ENCODE peak calls at places on chromosomes 11 and 22, in eight cellular contexts. Q is transverse colon, I is lower lobe of right lung, V is stomach, W is upper lobe of left lung, Z is cardiac muscle cell, U is thoracic aorta, H is tibial artery. J is an unnamed sample. For H3K4me1, the result is how much of the 10 kb centered on the place peaks cover.

GRCh38 chr11:75161506-75161905 is 10.6 kb downstream of the SLCO2B1 start:
- DNase-seq in H (no peak), Q (no peak), I (no peak), W (no peak), U (no peak), V (no peak), Z (no peak), J (no peak)

GRCh38 chr22:36644333-36644757 is 59.2 kb downstream of the CACNG2 start:
- DNase-seq in V (no peak), U (no peak), Q (no peak), Z (peak), H (no peak), I (no peak), W (no peak), J (peak)

GRCh38 chr11:57900315-57900714 is 123.4 kb upstream of the OR9Q1 start:
- DNase-seq in Z (no peak), I (no peak), V (no peak), H (no peak), Q (peak), W (no peak), U (no peak), J (no peak)

GRCh38 chr11:42145311-42145710 is 685.9 kb upstream of the LRRC4C start:
- DNase-seq in U (no peak), H (no peak), V (no peak), W (no peak), Z (no peak), I (no peak), Q (no peak), J (no peak)

GRCh38 chr11:58391879-58392278 is 14.8 kb downstream of the OR5B3 start:
- DNase-seq in I (no peak), H (no peak), W (no peak), Q (no peak), Z (no peak), U (no peak), V (no peak), J (no peak)

GRCh38 chr11:62980133-62980760 is 4.5 kb downstream of the SLC22A6 start:
- DNase-seq in W (no peak), U (no peak), V (no peak), I (no peak), Z (peak), H (no peak), Q (no peak), J (no peak)

GRCh38 chr11:104570088-104570701 is 328.1 kb downstream of the CASP12 start:
- DNase-seq in Z (no peak), V (no peak), W (no peak), I (no peak), Q (no peak), U (no peak), H (no peak), J (no peak)

GRCh38 chr22:27984001-27984695 is 65.1 kb upstream of the PITPNB start:
- DNase-seq in W (no peak), Z (no peak), U (no peak), V (peak), I (no peak), H (peak), Q (no peak), J (no peak)

GRCh38 chr11:33116535-33116934 is 44.7 kb downstream of the CSTF3 start:
- DNase-seq in W (no peak), U (no peak), Z (no peak), H (no peak), Q (no peak), V (no peak), I (no peak), J (no peak)

GRCh38 chr11:116887909-116888556 is 50.6 kb upstream of the APOA1 start:
- DNase-seq in W (no peak), H (no peak), I (no peak), Q (no peak), V (no peak), U (no peak), Z (peak), J (no peak)

GRCh38 chr11:13699041-13699440 is 30.6 kb downstream of the FAR1 start:
- DNase-seq in W (no peak), V (no peak), Q (no peak), H (no peak), Z (no peak), I (no peak), U (no peak), J (no peak)

GRCh38 chr11:69200331-69201047 is 44.8 kb downstream of the SMIM38 start:
- DNase-seq in Z (no peak), V (no peak), U (no peak), Q (no peak), I (no peak), H (peak), W (no peak), J (no peak)

GRCh38 chr11:9384535-9385287 is at the start of gene IPO7:
- DNase-seq in U (peak), H (peak), Q (peak), V (peak), I (peak), Z (peak), W (peak), J (peak)

GRCh38 chr11:93655047-93655446 is 6.4 kb upstream of the CEP295 start:
- DNase-seq in W (peak), I (no peak), Q (no peak), V (no peak), Z (no peak), U (no peak), H (no peak), J (no peak)

GRCh38 chr22:23503142-23503541 is 76.9 kb downstream of the IGLL1 start:
- DNase-seq in H (peak), I (peak), Q (no peak), W (no peak), Z (no peak), U (no peak), V (no peak), J (no peak)

GRCh38 chr11:120400564-120401364 is 64.6 kb downstream of the ARHGEF12 start:
- DNase-seq in W (peak), V (no peak), H (no peak), U (no peak), I (no peak), Q (peak), Z (no peak), J (peak)

GRCh38 chr11:72719144-72719543 is 33.1 kb downstream of the ARAP1 start:
- DNase-seq in I (peak), V (no peak), Q (no peak), H (no peak), U (no peak), W (peak), Z (peak), J (no peak)

GRCh38 chr11:122951231-122951630 is 30.4 kb downstream of the BSX start:
- DNase-seq in Z (no peak), V (no peak), W (no peak), U (no peak), I (no peak), H (no peak), Q (no peak), J (no peak)

GRCh38 chr11:47233989-47234668 is 14.5 kb downstream of the ACP2 start:
- DNase-seq in Q (peak), V (no peak), H (no peak), W (peak), Z (no peak), I (no peak), U (no peak), J (no peak)

GRCh38 chr11:44329472-44330230 is 19.7 kb upstream of the ALX4 start:
- DNase-seq in Q (no peak), H (no peak), I (no peak), U (no peak), V (no peak), Z (no peak), W (no peak), J (no peak)
- H3K27ac ChIP-seq in Q (no peak), H (no peak), I (no peak), U (no peak), V (no peak), Z (no peak), W (no peak), J (no peak)

GRCh38 chr11:1300121-1300520 is 9.3 kb downstream of the TOLLIP start:
- DNase-seq in Q (no peak), I (no peak), Z (no peak), U (no peak), H (no peak), W (no peak), V (no peak), J (no peak)
- H3K4me1 ChIP-seq in Q (half or more), I (half or more), Z (under half), U (under half), H (half or more), W (half or more), V (half or more), J (half or more)

DNA sequence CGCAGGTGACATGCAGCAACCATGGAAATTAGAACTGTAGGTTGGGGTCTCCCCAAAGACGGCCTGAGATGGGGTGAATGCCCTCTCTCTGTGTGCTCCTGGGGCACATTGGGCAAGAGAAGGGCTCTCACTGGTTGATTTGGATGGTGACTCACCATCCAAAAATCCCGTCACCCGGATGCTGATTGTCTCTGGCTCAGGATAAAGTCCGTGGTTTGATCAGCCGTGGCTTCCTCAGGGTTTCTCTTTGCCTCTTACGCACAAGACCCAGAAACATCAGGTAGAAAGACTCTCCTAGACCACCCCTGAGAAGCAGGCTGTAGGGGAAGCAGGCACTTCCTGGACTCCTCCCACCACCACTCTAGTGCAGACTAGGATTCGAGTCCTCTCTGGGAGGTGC is 176.1 kb upstream of the NCAM1 start:
- DNase-seq in W (no peak), Q (no peak), H (no peak), Z (no peak), V (no peak), U (no peak), I (no peak), J (no peak)
- H3K27ac ChIP-seq in W (no peak), Q (no peak), H (no peak), Z (peak), V (no peak), U (peak), I (no peak), J (no peak)

GRCh38 chr11:12118940-12119339 is 8.6 kb downstream of the MICAL2 start:
- DNase-seq in I (no peak), Z (no peak), H (no peak), W (no peak), Q (no peak), V (no peak), U (no peak), J (no peak)
- H3K4me1 ChIP-seq in I (half or more), Z (half or more), H (half or more), W (under half), Q (under half), V (half or more), U (half or more), J (under half)

GRCh38 chr22:30228509-30229359 is 17.8 kb downstream of the LIF start:
- DNase-seq in H (no peak), V (no peak), W (no peak), Q (no peak), U (no peak), I (no peak), Z (no peak), J (no peak)

GRCh38 chr22:30226192-30226832 is 20.2 kb downstream of the LIF start:
- DNase-seq in I (no peak), Z (no peak), U (no peak), W (no peak), V (no peak), Q (no peak), H (no peak), J (no peak)

GRCh38 chr22:30230330-30230729 is 16.2 kb downstream of the LIF start:
- DNase-seq in Q (no peak), U (no peak), W (no peak), I (no peak), Z (no peak), H (no peak), V (no peak), J (no peak)

GRCh38 chr22:30225220-30225922 is 21.2 kb downstream of the LIF start:
- DNase-seq in I (no peak), Z (no peak), U (no peak), Q (no peak), V (no peak), H (no peak), W (no peak), J (no peak)

DNA sequence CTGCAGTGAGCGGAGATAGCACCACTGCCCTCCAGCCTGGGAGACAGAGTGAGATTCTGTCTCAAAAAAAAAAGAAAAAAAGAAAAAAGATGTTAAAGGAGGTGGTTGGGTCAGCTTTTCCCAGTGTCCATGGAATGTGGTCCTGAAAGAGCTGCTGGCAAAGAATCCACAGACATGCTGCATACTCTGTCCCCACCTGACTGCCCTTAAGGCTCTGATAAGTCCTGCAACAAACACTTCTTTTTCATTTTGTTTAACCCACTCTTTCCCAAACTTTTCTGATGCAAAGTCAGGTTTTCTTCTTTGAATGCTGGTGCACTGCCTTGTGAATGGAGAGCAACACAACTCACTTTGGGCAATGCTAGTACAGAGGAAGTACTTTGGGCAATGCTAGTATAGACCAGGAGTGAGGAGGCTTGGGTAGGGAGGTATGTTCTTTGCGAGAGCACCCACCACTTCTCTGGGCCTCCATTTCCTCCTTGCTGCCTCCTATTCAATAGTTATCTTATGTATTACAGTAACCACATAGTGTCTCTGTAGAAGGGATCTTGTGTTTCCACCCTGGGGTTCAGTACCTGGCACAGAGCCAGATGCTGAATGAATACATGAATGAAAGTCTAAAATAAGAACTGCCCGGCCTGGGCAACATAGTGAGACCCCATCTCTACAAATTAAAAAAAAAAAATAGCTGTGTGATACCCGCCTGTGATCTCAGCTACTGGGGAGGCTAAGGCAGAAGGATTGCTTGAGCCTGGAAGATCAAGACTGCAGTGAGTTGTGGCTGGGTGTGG is 18.9 kb downstream of the LIF start:
- DNase-seq in W (no peak), V (no peak), U (no peak), I (no peak), Z (no peak), H (no peak), Q (no peak), J (no peak)
- H3K27ac ChIP-seq in W (no peak), V (no peak), U (no peak), I (no peak), Z (no peak), H (no peak), Q (no peak), J (no peak)

GRCh38 chr11:64376071-64376470 is 17.1 kb downstream of the RPS6KA4 start:
- DNase-seq in W (no peak), H (no peak), Q (no peak), U (no peak), Z (no peak), V (no peak), I (no peak), J (no peak)

GRCh38 chr11:64378335-64378884 is 19.4 kb downstream of the RPS6KA4 start:
- DNase-seq in V (no peak), I (no peak), H (peak), U (no peak), W (no peak), Z (no peak), Q (no peak), J (no peak)

GRCh38 chr11:64381350-64381749 is 22.4 kb downstream of the RPS6KA4 start:
- DNase-seq in H (no peak), Z (no peak), Q (no peak), V (no peak), U (no peak), W (no peak), I (no peak), J (no peak)

GRCh38 chr11:64379817-64380709 is 21.1 kb downstream of the RPS6KA4 start:
- DNase-seq in V (no peak), U (no peak), I (no peak), H (no peak), Z (peak), Q (no peak), W (no peak), J (no peak)

GRCh38 chr11:64379160-64379559 is 20.2 kb downstream of the RPS6KA4 start:
- DNase-seq in Q (no peak), H (no peak), Z (no peak), V (no peak), U (no peak), W (no peak), I (no peak), J (no peak)
- H3K4me1 ChIP-seq in Q (under half), H (under half), Z (under half), V (under half), U (under half), W (under half), I (under half), J (under half)